ENCODE peak calls at places on chromosomes 6 and 20, in ten cellular contexts. V, O, W, N, X, E, M, J, L and D are unnamed samples.

GRCh38 chr6:137222376-137222775 is 3.2 kb upstream of the IFNGR1 start:
- DNase-seq in X (no peak), N (no peak), V (no peak), O (no peak), J (no peak), M (no peak), W (no peak), L (no peak), E (no peak), D (no peak)

GRCh38 chr20:19889011-19889953 is 127.9 kb upstream of the NAA20 start:
- DNase-seq in N (no peak), V (peak), M (peak), L (no peak), E (peak), X (no peak), W (peak), O (no peak), J (peak), D (peak)

GRCh38 chr6:154479388-154480143 is 30.9 kb downstream of the CNKSR3 start:
- DNase-seq in J (no peak), O (no peak), V (peak), X (no peak), M (peak), L (no peak), W (no peak), N (no peak), E (no peak), D (peak)

GRCh38 chr6:125304970-125305369 is 3.2 kb upstream of the HDDC2 start:
- DNase-seq in X (no peak), L (no peak), O (no peak), W (no peak), E (no peak), V (no peak), N (no peak), J (no peak), M (no peak), D (no peak)

GRCh38 chr20:1861347-1861987 is 33.7 kb upstream of the SIRPA start:
- DNase-seq in M (no peak), E (no peak), O (no peak), W (no peak), L (no peak), X (no peak), N (no peak), J (no peak), V (peak), D (peak)

GRCh38 chr6:150934380-150934779 is 68.9 kb downstream of the MTHFD1L start:
- DNase-seq in E (no peak), V (peak), M (peak), X (no peak), W (no peak), J (peak), O (no peak), L (no peak), N (no peak), D (peak)

GRCh38 chr6:38933426-38933825 is 115.2 kb upstream of the GLP1R start:
- DNase-seq in E (peak), J (no peak), O (peak), N (no peak), M (peak), W (no peak), L (no peak), X (no peak), V (peak), D (peak)

GRCh38 chr6:156686940-156687874 is 90.0 kb upstream of the ARID1B start:
- DNase-seq in L (peak), W (peak), V (peak), N (peak), M (peak), X (peak), J (peak), O (peak), E (peak), D (peak)

GRCh38 chr20:16926626-16927025 is 178.5 kb downstream of the OTOR start:
- DNase-seq in X (no peak), E (peak), O (no peak), N (no peak), W (no peak), J (no peak), M (no peak), V (no peak), L (no peak), D (no peak)

GRCh38 chr20:63785646-63786255 is 45.3 kb downstream of the ZBTB46 start:
- DNase-seq in O (no peak), W (no peak), X (no peak), M (no peak), E (no peak), V (no peak), N (no peak), L (no peak), J (no peak), D (no peak)

GRCh38 chr20:6994452-6994851 is 227.0 kb downstream of the BMP2 start:
- DNase-seq in W (no peak), L (no peak), J (no peak), V (no peak), X (no peak), N (no peak), E (no peak), M (peak), O (no peak), D (no peak)

GRCh38 chr6:163226836-163227485 is 187.6 kb upstream of the QKI start:
- DNase-seq in N (no peak), M (peak), W (no peak), X (no peak), L (no peak), O (no peak), E (no peak), J (no peak), V (peak), D (no peak)